ENCODE peak calls at places on chromosomes 13 and 19, in seven cellular contexts. F is stimulated activated naive CD8-positive, alpha-beta T cell treated with anti-CD3 and anti-CD28 coated beads, Interleukin-15, Interleukin-2, amounts not matched to agents 100 U/mL and 50 U/mL, for 24 hours; W is lower lobe of right lung; G is upper lobe of left lung; Z is CD4-positive, alpha-beta T cell; U is T-cell; C is activated naive CD4-positive, alpha-beta T cell treated with anti-CD3 and anti-CD28 coated beads, Interleukin-2, amount 50 U/mL, for 72 hours. Y is an unnamed sample.

GRCh38 chr13:112619730-112620639 is 32.0 kb upstream of the TUBGCP3 start:
- ATAC-seq in F (no peak), W (peak), G (peak), Z (no peak), U (no peak), C (peak), Y (no peak)

GRCh38 chr19:6373096-6373812 is 660 bp downstream of the ALKBH7 start:
- ATAC-seq in F (peak), W (peak), G (peak), Z (peak), U (peak), C (peak), Y (peak)

GRCh38 chr19:31348416-31349159 is 648 bp downstream of the TSHZ3 start:
- ATAC-seq in F (no peak), W (peak), G (peak), Z (peak), U (peak), C (peak), Y (peak)

GRCh38 chr19:18663940-18664530 is 19.4 kb upstream of the CRTC1 start:
- ATAC-seq in F (peak), W (no peak), G (no peak), Z (peak), U (peak), C (peak), Y (no peak)

GRCh38 chr13:98802548-98802947 is 50.1 kb upstream of the SLC15A1 start:
- ATAC-seq in F (no peak), W (no peak), G (no peak), Z (no peak), U (no peak), C (no peak), Y (no peak)

GRCh38 chr19:48554385-48555091 is 2.6 kb downstream of the SULT2B1 start:
- ATAC-seq in F (no peak), W (peak), G (no peak), Z (no peak), U (no peak), C (no peak), Y (no peak)

GRCh38 chr13:113751491-113751890 is 7.5 kb upstream of the TMEM255B start:
- ATAC-seq in F (no peak), W (no peak), G (no peak), Z (no peak), U (no peak), C (no peak), Y (no peak)

GRCh38 chr19:2215281-2215751 is 20.8 kb downstream of the PLEKHJ1 start:
- ATAC-seq in F (no peak), W (no peak), G (no peak), Z (peak), U (peak), C (peak), Y (no peak)

GRCh38 chr13:46529509-46529908 is 23.5 kb upstream of the LRCH1 start:
- ATAC-seq in F (peak), W (no peak), G (no peak), Z (no peak), U (no peak), C (peak), Y (no peak)

GRCh38 chr19:48878219-48879024 is 6.2 kb downstream of the PPP1R15A start:
- ATAC-seq in F (no peak), W (peak), G (no peak), Z (no peak), U (no peak), C (no peak), Y (peak)

GRCh38 chr13:73268306-73268705 is 209.5 kb downstream of the KLF5 start:
- ATAC-seq in F (no peak), W (no peak), G (no peak), Z (no peak), U (no peak), C (no peak), Y (no peak)

GRCh38 chr13:50170447-50171037 is 155.3 kb downstream of the KCNRG start:
- ATAC-seq in F (no peak), W (no peak), G (no peak), Z (no peak), U (no peak), C (no peak), Y (no peak)

GRCh38 chr19:4007021-4007835 is at the start of gene PIAS4:
- ATAC-seq in F (peak), W (peak), G (peak), Z (peak), U (peak), C (peak), Y (peak)

GRCh38 chr13:30841161-30841560 is 64.9 kb upstream of the MEDAG start:
- ATAC-seq in F (no peak), W (no peak), G (no peak), Z (no peak), U (no peak), C (no peak), Y (no peak)

GRCh38 chr13:30743319-30744055 is 8.1 kb downstream of the ALOX5AP start:
- ATAC-seq in F (no peak), W (peak), G (peak), Z (no peak), U (no peak), C (no peak), Y (peak)

GRCh38 chr13:99220199-99220931 is 19.7 kb downstream of the UBAC2 start:
- ATAC-seq in F (peak), W (no peak), G (no peak), Z (peak), U (peak), C (no peak), Y (no peak)

GRCh38 chr13:110123041-110123809 is 183.7 kb downstream of the COL4A1 start:
- ATAC-seq in F (no peak), W (no peak), G (no peak), Z (no peak), U (no peak), C (no peak), Y (no peak)

GRCh38 chr13:22447132-22447886 is 733.5 kb upstream of the SGCG start:
- ATAC-seq in F (no peak), W (no peak), G (no peak), Z (no peak), U (no peak), C (no peak), Y (no peak)

GRCh38 chr13:71902676-71903075 is 35.7 kb upstream of the DACH1 start:
- ATAC-seq in F (no peak), W (no peak), G (no peak), Z (no peak), U (no peak), C (no peak), Y (no peak)

GRCh38 chr13:24716446-24716845 is 36.2 kb downstream of the ATP12A start:
- ATAC-seq in F (no peak), W (no peak), G (no peak), Z (no peak), U (no peak), C (no peak), Y (no peak)

GRCh38 chr19:7751157-7751783 is 3.9 kb upstream of the CD209 start:
- ATAC-seq in F (peak), W (no peak), G (no peak), Z (peak), U (peak), C (peak), Y (no peak)

GRCh38 chr19:58551123-58551497 is 3.8 kb downstream of the CHMP2A start:
- ATAC-seq in F (no peak), W (no peak), G (no peak), Z (no peak), U (no peak), C (no peak), Y (no peak)

GRCh38 chr19:44570984-44571684 is 41.7 kb upstream of the CEACAM20 start:
- ATAC-seq in F (no peak), W (peak), G (peak), Z (no peak), U (no peak), C (peak), Y (peak)

GRCh38 chr13:33265133-33265532 is 20.4 kb downstream of the STARD13 start:
- ATAC-seq in F (no peak), W (no peak), G (no peak), Z (no peak), U (no peak), C (no peak), Y (no peak)

GRCh38 chr13:43484432-43485225 is 302.1 kb downstream of the ENOX1 start:
- ATAC-seq in F (peak), W (peak), G (peak), Z (no peak), U (no peak), C (peak), Y (no peak)

GRCh38 chr13:93169980-93170379 is 56.6 kb upstream of the GPC6 start:
- ATAC-seq in F (peak), W (no peak), G (no peak), Z (no peak), U (no peak), C (peak), Y (no peak)

GRCh38 chr13:70568571-70568970 is 460.3 kb upstream of the KLHL1 start:
- ATAC-seq in F (no peak), W (no peak), G (no peak), Z (no peak), U (no peak), C (peak), Y (no peak)

GRCh38 chr19:2443116-2443784 is 13.5 kb downstream of the LMNB2 start:
- ATAC-seq in F (no peak), W (no peak), G (no peak), Z (no peak), U (no peak), C (no peak), Y (no peak)

GRCh38 chr19:2116507-2116906 is 19.8 kb downstream of the IZUMO4 start:
- ATAC-seq in F (no peak), W (no peak), G (no peak), Z (no peak), U (no peak), C (no peak), Y (no peak)

GRCh38 chr13:111177081-111177711 is 62.1 kb downstream of the ARHGEF7 start:
- ATAC-seq in F (peak), W (peak), G (peak), Z (peak), U (peak), C (peak), Y (peak)

GRCh38 chr19:51549533-51550324 is 18.3 kb upstream of the SIGLEC6 start:
- ATAC-seq in F (no peak), W (no peak), G (no peak), Z (no peak), U (no peak), C (no peak), Y (no peak)

GRCh38 chr19:17240062-17240854 is 5.5 kb downstream of the NR2F6 start:
- ATAC-seq in F (no peak), W (no peak), G (no peak), Z (no peak), U (no peak), C (no peak), Y (no peak)

GRCh38 chr19:35498984-35499383 is 8.7 kb upstream of the KRTDAP start:
- ATAC-seq in F (no peak), W (no peak), G (no peak), Z (no peak), U (no peak), C (no peak), Y (no peak)

GRCh38 chr13:22235950-22236290 is 565.0 kb downstream of the FGF9 start:
- ATAC-seq in F (peak), W (no peak), G (no peak), Z (no peak), U (peak), C (no peak), Y (no peak)

GRCh38 chr13:32316030-32316344 is 679 bp downstream of the BRCA2 start:
- ATAC-seq in F (peak), W (no peak), G (no peak), Z (no peak), U (no peak), C (peak), Y (no peak)